ENCODE peak calls at places on chromosomes 5 and 9, in eight cellular contexts. One of them, this sample, is unnamed.

GRCh38 chr5:168734657-168735344 is 155.6 kb upstream of the PANK3 start:
- DNase-seq in prostate gland: no peak
- DNase-seq in CD4-positive, CD25-positive, alpha-beta regulatory T cell: no peak
- DNase-seq in H1: no peak
- DNase-seq in right cardiac atrium: peak; percentile 94
- DNase-seq in adipocyte: no peak
- DNase-seq in A549: no peak
- DNase-seq in pancreas: no peak
- DNase-seq in this sample: no peak

GRCh38 chr5:56440871-56441740 is 208.0 kb upstream of the ANKRD55 start:
- DNase-seq in prostate gland: peak; percentile 79
- DNase-seq in CD4-positive, CD25-positive, alpha-beta regulatory T cell: no peak
- DNase-seq in H1: no peak
- DNase-seq in right cardiac atrium: no peak
- DNase-seq in adipocyte: peak; percentile 94
- DNase-seq in A549: peak; percentile 22
- DNase-seq in pancreas: no peak
- DNase-seq in this sample: no peak

GRCh38 chr5:34929720-34930526 is 564 bp downstream of the DNAJC21 start:
- DNase-seq in prostate gland: peak; percentile 83
- DNase-seq in CD4-positive, CD25-positive, alpha-beta regulatory T cell: peak; percentile 79
- DNase-seq in H1: peak; percentile 38
- DNase-seq in right cardiac atrium: peak; percentile 97
- DNase-seq in adipocyte: peak; percentile 88
- DNase-seq in A549: peak; percentile 73
- DNase-seq in pancreas: peak; percentile 89
- DNase-seq in this sample: peak; percentile 70

GRCh38 chr9:93663877-93664548 is 87.6 kb downstream of the PHF2 start:
- DNase-seq in prostate gland: no peak
- DNase-seq in CD4-positive, CD25-positive, alpha-beta regulatory T cell: no peak
- DNase-seq in H1: no peak
- DNase-seq in right cardiac atrium: no peak
- DNase-seq in adipocyte: no peak
- DNase-seq in A549: no peak
- DNase-seq in pancreas: no peak
- DNase-seq in this sample: no peak

GRCh38 chr9:115278241-115279035 is 160.5 kb upstream of the TNC start:
- DNase-seq in prostate gland: no peak
- DNase-seq in CD4-positive, CD25-positive, alpha-beta regulatory T cell: no peak
- DNase-seq in H1: no peak
- DNase-seq in right cardiac atrium: no peak
- DNase-seq in adipocyte: no peak
- DNase-seq in A549: no peak
- DNase-seq in pancreas: no peak
- DNase-seq in this sample: no peak

GRCh38 chr5:55276771-55277170 is 30.7 kb downstream of the DHX29 start:
- DNase-seq in prostate gland: no peak
- DNase-seq in CD4-positive, CD25-positive, alpha-beta regulatory T cell: no peak
- DNase-seq in H1: no peak
- DNase-seq in right cardiac atrium: no peak
- DNase-seq in adipocyte: peak; percentile 44
- DNase-seq in A549: no peak
- DNase-seq in pancreas: no peak
- DNase-seq in this sample: no peak

GRCh38 chr5:177296581-177296980 is 6.9 kb downstream of the RAB24 start:
- DNase-seq in prostate gland: no peak
- DNase-seq in CD4-positive, CD25-positive, alpha-beta regulatory T cell: no peak
- DNase-seq in H1: no peak
- DNase-seq in right cardiac atrium: no peak
- DNase-seq in adipocyte: no peak
- DNase-seq in A549: no peak
- DNase-seq in pancreas: no peak
- DNase-seq in this sample: no peak

GRCh38 chr5:165919196-165919595 is 2372.2 kb upstream of the WWC1 start:
- DNase-seq in prostate gland: no peak
- DNase-seq in CD4-positive, CD25-positive, alpha-beta regulatory T cell: no peak
- DNase-seq in H1: no peak
- DNase-seq in right cardiac atrium: peak; percentile 2
- DNase-seq in adipocyte: no peak
- DNase-seq in A549: no peak
- DNase-seq in pancreas: no peak
- DNase-seq in this sample: no peak

GRCh38 chr5:134466241-134467069 is 54.8 kb upstream of the CDKN2AIPNL start:
- DNase-seq in prostate gland: peak; percentile 97
- DNase-seq in CD4-positive, CD25-positive, alpha-beta regulatory T cell: no peak
- DNase-seq in H1: peak; percentile 88
- DNase-seq in right cardiac atrium: peak; percentile 100
- DNase-seq in adipocyte: peak; percentile 92
- DNase-seq in A549: peak; percentile 90
- DNase-seq in pancreas: peak; percentile 90
- DNase-seq in this sample: peak; percentile 98

GRCh38 chr9:27088981-27089380 is 20.0 kb upstream of the TEK start:
- DNase-seq in prostate gland: no peak
- DNase-seq in CD4-positive, CD25-positive, alpha-beta regulatory T cell: no peak
- DNase-seq in H1: no peak
- DNase-seq in right cardiac atrium: no peak
- DNase-seq in adipocyte: peak; percentile 53
- DNase-seq in A549: no peak
- DNase-seq in pancreas: no peak
- DNase-seq in this sample: no peak

GRCh38 chr5:87020099-87020934 is 247.4 kb upstream of the RASA1 start:
- DNase-seq in prostate gland: no peak
- DNase-seq in CD4-positive, CD25-positive, alpha-beta regulatory T cell: no peak
- DNase-seq in H1: no peak
- DNase-seq in right cardiac atrium: peak; percentile 68
- DNase-seq in adipocyte: peak; percentile 21
- DNase-seq in A549: peak; percentile 2
- DNase-seq in pancreas: peak; percentile 18
- DNase-seq in this sample: no peak

GRCh38 chr9:105438136-105438839 is 9.5 kb upstream of the FSD1L start:
- DNase-seq in prostate gland: no peak
- DNase-seq in CD4-positive, CD25-positive, alpha-beta regulatory T cell: no peak
- DNase-seq in H1: no peak
- DNase-seq in right cardiac atrium: no peak
- DNase-seq in adipocyte: peak; percentile 64
- DNase-seq in A549: no peak
- DNase-seq in pancreas: no peak
- DNase-seq in this sample: no peak

GRCh38 chr5:110219769-110220168 is 506.7 kb downstream of the TMEM232 start:
- DNase-seq in prostate gland: no peak
- DNase-seq in CD4-positive, CD25-positive, alpha-beta regulatory T cell: no peak
- DNase-seq in H1: no peak
- DNase-seq in right cardiac atrium: no peak
- DNase-seq in adipocyte: no peak
- DNase-seq in A549: no peak
- DNase-seq in pancreas: no peak
- DNase-seq in this sample: no peak
- H3K9me3 ChIP-seq in prostate gland: no peaks in the 10 kb centered on the region
- H3K9me3 ChIP-seq in CD4-positive, CD25-positive, alpha-beta regulatory T cell: peaks cover 22% of the 10 kb centered on the region
- H3K9me3 ChIP-seq in H1: peaks cover 9% of the 10 kb centered on the region
- H3K9me3 ChIP-seq in right cardiac atrium: peaks cover 16% of the 10 kb centered on the region
- H3K9me3 ChIP-seq in adipocyte: peaks cover 60% of the 10 kb centered on the region
- H3K9me3 ChIP-seq in A549: peaks cover 3% of the 10 kb centered on the region
- H3K9me3 ChIP-seq in pancreas: no peaks in the 10 kb centered on the region
- H3K9me3 ChIP-seq in this sample: no peaks in the 10 kb centered on the region

GRCh38 chr9:40907657-40908624 is 220.5 kb downstream of the FOXD4L6 start:
- DNase-seq in prostate gland: no peak
- DNase-seq in CD4-positive, CD25-positive, alpha-beta regulatory T cell: no peak
- DNase-seq in H1: no peak
- DNase-seq in right cardiac atrium: no peak
- DNase-seq in adipocyte: no peak
- DNase-seq in A549: no peak
- DNase-seq in pancreas: no peak
- DNase-seq in this sample: no peak
- H3K9me3 ChIP-seq in prostate gland: no peaks in the 10 kb centered on the region
- H3K9me3 ChIP-seq in CD4-positive, CD25-positive, alpha-beta regulatory T cell: peaks cover 91% of the 10 kb centered on the region
- H3K9me3 ChIP-seq in H1: peaks cover 78% of the 10 kb centered on the region
- H3K9me3 ChIP-seq in right cardiac atrium: peaks cover 11% of the 10 kb centered on the region
- H3K9me3 ChIP-seq in adipocyte: peaks cover 84% of the 10 kb centered on the region
- H3K9me3 ChIP-seq in A549: peaks cover 84% of the 10 kb centered on the region
- H3K9me3 ChIP-seq in pancreas: peaks cover 15% of the 10 kb centered on the region
- H3K9me3 ChIP-seq in this sample: peaks cover 7% of the 10 kb centered on the region

DNA sequence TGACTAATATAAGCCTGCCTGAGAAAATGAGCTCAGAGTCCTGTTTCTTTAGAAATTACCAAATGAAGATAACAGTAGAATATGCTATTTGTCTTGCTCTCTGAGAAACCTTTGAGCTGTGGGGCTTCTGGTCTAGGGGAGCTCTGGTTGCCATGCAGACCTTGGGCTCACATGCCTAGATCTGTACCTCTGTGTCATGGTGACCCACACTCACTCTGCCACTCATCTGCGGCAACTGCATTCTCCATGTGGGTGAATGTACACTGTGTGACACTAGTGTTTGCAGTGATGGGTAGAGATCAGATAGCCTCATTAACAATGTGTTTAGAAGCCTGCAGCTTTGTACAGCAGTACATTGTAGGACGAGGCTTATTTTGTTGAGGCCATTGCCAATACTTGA is 521.1 kb downstream of the CHSY3 start:
- DNase-seq in prostate gland: no peak
- DNase-seq in CD4-positive, CD25-positive, alpha-beta regulatory T cell: no peak
- DNase-seq in H1: no peak
- DNase-seq in right cardiac atrium: no peak
- DNase-seq in adipocyte: no peak
- DNase-seq in A549: no peak
- DNase-seq in pancreas: no peak
- DNase-seq in this sample: no peak
- H3K9me3 ChIP-seq in prostate gland: no peaks in the 10 kb centered on the region
- H3K9me3 ChIP-seq in CD4-positive, CD25-positive, alpha-beta regulatory T cell: no peaks in the 10 kb centered on the region
- H3K9me3 ChIP-seq in H1: no peaks in the 10 kb centered on the region
- H3K9me3 ChIP-seq in right cardiac atrium: no peaks in the 10 kb centered on the region
- H3K9me3 ChIP-seq in adipocyte: no peaks in the 10 kb centered on the region
- H3K9me3 ChIP-seq in A549: no peaks in the 10 kb centered on the region
- H3K9me3 ChIP-seq in pancreas: no peaks in the 10 kb centered on the region
- H3K9me3 ChIP-seq in this sample: no peaks in the 10 kb centered on the region

GRCh38 chr9:120579750-120580590 is at the start of gene CDK5RAP2:
- DNase-seq in prostate gland: peak; percentile 95
- DNase-seq in CD4-positive, CD25-positive, alpha-beta regulatory T cell: peak; percentile 88
- DNase-seq in H1: peak; percentile 92
- DNase-seq in right cardiac atrium: peak; percentile 98
- DNase-seq in adipocyte: peak; percentile 99
- DNase-seq in A549: peak; percentile 91
- DNase-seq in pancreas: peak; percentile 94
- DNase-seq in this sample: peak; percentile 93
- H3K9me3 ChIP-seq in prostate gland: no peaks in the 10 kb centered on the region
- H3K9me3 ChIP-seq in CD4-positive, CD25-positive, alpha-beta regulatory T cell: no peaks in the 10 kb centered on the region
- H3K9me3 ChIP-seq in H1: no peaks in the 10 kb centered on the region
- H3K9me3 ChIP-seq in right cardiac atrium: no peaks in the 10 kb centered on the region
- H3K9me3 ChIP-seq in adipocyte: no peaks in the 10 kb centered on the region
- H3K9me3 ChIP-seq in A549: no peaks in the 10 kb centered on the region
- H3K9me3 ChIP-seq in pancreas: no peaks in the 10 kb centered on the region
- H3K9me3 ChIP-seq in this sample: no peaks in the 10 kb centered on the region

GRCh38 chr5:71810023-71810422 is 90.9 kb downstream of the CARTPT start:
- DNase-seq in prostate gland: no peak
- DNase-seq in CD4-positive, CD25-positive, alpha-beta regulatory T cell: no peak
- DNase-seq in H1: no peak
- DNase-seq in right cardiac atrium: no peak
- DNase-seq in adipocyte: no peak
- DNase-seq in A549: no peak
- DNase-seq in pancreas: no peak
- DNase-seq in this sample: no peak

GRCh38 chr5:71810456-71811181 is 91.5 kb downstream of the CARTPT start:
- DNase-seq in prostate gland: peak; percentile 26
- DNase-seq in CD4-positive, CD25-positive, alpha-beta regulatory T cell: no peak
- DNase-seq in H1: no peak
- DNase-seq in right cardiac atrium: no peak
- DNase-seq in adipocyte: no peak
- DNase-seq in A549: no peak
- DNase-seq in pancreas: no peak
- DNase-seq in this sample: no peak

GRCh38 chr5:71807909-71808308 is 88.8 kb downstream of the CARTPT start:
- DNase-seq in prostate gland: no peak
- DNase-seq in CD4-positive, CD25-positive, alpha-beta regulatory T cell: no peak
- DNase-seq in H1: no peak
- DNase-seq in right cardiac atrium: no peak
- DNase-seq in adipocyte: no peak
- DNase-seq in A549: no peak
- DNase-seq in pancreas: no peak
- DNase-seq in this sample: no peak

GRCh38 chr5:71809446-71809845 is 90.4 kb downstream of the CARTPT start:
- DNase-seq in prostate gland: no peak
- DNase-seq in CD4-positive, CD25-positive, alpha-beta regulatory T cell: no peak
- DNase-seq in H1: no peak
- DNase-seq in right cardiac atrium: no peak
- DNase-seq in adipocyte: no peak
- DNase-seq in A549: no peak
- DNase-seq in pancreas: no peak
- DNase-seq in this sample: no peak

DNA sequence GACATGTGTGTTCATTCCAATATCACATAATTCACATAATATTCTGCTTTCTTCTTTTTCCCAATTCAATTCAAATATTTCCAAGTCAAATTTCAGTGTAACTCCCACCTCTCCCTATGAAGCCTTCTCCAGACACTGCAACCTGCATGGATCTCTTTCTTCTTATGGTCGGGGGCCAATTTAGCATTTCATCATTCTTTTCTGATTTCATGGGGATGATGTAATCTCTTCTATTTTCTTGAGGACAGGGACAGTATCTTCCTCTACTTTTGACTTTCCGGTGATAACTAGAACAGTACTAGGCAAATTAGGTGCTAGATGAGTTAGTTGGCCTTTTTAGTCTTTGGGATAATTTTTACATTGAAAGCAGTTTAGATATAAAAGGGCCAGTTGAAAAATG is 92.7 kb downstream of the CARTPT start:
- DNase-seq in prostate gland: no peak
- DNase-seq in CD4-positive, CD25-positive, alpha-beta regulatory T cell: no peak
- DNase-seq in H1: no peak
- DNase-seq in right cardiac atrium: no peak
- DNase-seq in adipocyte: no peak
- DNase-seq in A549: no peak
- DNase-seq in pancreas: no peak
- DNase-seq in this sample: no peak
- H3K9me3 ChIP-seq in prostate gland: no peaks in the 10 kb centered on the region
- H3K9me3 ChIP-seq in CD4-positive, CD25-positive, alpha-beta regulatory T cell: no peaks in the 10 kb centered on the region
- H3K9me3 ChIP-seq in H1: no peaks in the 10 kb centered on the region
- H3K9me3 ChIP-seq in right cardiac atrium: no peaks in the 10 kb centered on the region
- H3K9me3 ChIP-seq in adipocyte: no peaks in the 10 kb centered on the region
- H3K9me3 ChIP-seq in A549: no peaks in the 10 kb centered on the region
- H3K9me3 ChIP-seq in pancreas: no peaks in the 10 kb centered on the region
- H3K9me3 ChIP-seq in this sample: no peaks in the 10 kb centered on the region